ENCODE peak calls at places on chromosomes 6 and 20, in four cellular contexts. A is A549, V is DND-41, O is HCT116. I is an unnamed sample.

GRCh38 chr20:59817406-59817805 is 116.0 kb downstream of the SYCP2 start:
- DNase-seq in O (no peak), A (no peak), V (no peak), I (no peak)

GRCh38 chr6:45326698-45327417 is 1.3 kb upstream of the RUNX2 start:
- DNase-seq in O (no peak), A (no peak), V (no peak), I (no peak)

GRCh38 chr6:139395891-139396299 is 21.4 kb upstream of the CITED2 start:
- DNase-seq in O (no peak), A (no peak), V (no peak), I (no peak)

GRCh38 chr20:52481443-52481842 is 289.9 kb upstream of the ZFP64 start:
- DNase-seq in V (no peak), A (no peak), O (no peak), I (no peak)

GRCh38 chr20:52402514-52402913 is 210.9 kb upstream of the ZFP64 start:
- DNase-seq in A (no peak), V (no peak), O (no peak), I (no peak)

GRCh38 chr20:19600042-19600441 is 158.0 kb upstream of the RIN2 start:
- DNase-seq in V (no peak), O (no peak), A (no peak), I (no peak)

GRCh38 chr6:61901748-61902147 is 384.3 kb downstream of the KHDRBS2 start:
- DNase-seq in O (no peak), V (no peak), A (no peak), I (no peak)

GRCh38 chr6:36118550-36119107 is 11.7 kb upstream of the MAPK13 start:
- DNase-seq in A (no peak), V (no peak), O (no peak), I (peak; percentile 55)

GRCh38 chr6:93073811-93074210 is 345.5 kb downstream of the EPHA7 start:
- DNase-seq in O (no peak), A (no peak), V (no peak), I (no peak)
- H3K4me2 ChIP-seq in O (no peak overlapping the region), A (no peak overlapping the region), V (no peak overlapping the region), I (no peak overlapping the region)

DNA sequence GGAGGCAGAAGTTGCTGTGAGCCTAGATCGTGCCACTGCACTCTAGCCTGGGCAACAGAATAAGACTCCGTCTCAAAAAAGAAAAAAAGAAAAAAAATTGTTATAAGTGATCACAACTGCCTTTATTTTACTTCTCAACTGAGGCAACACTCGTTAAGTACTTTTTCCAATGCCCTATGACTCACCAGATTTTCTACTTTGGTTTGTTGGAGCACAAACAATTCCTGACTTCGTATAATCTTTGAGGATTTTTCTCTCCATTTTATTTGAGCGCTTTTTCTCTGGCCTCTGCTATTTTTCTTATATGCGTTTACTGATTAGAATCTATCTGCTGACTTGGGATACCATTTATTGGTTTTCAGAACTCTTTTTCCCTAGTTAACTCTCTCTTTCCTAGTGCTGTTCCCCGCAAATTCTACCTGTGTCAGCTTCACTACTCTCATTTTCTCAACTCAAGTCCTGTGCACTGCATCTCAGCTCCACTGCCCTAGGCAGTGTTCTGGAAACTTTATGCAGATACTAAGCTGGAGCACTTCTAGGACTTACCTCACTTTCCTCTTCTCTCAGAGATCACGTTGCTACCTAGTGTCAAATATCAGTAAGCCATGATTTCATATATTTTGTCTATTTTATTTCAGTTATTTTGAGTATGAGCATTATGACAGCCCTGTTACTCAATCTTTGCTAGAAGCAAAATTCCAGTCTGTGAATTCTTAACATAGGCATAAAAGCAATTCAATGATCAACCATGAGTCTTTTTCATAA is 1120.1 kb upstream of the CITED2 start:
- DNase-seq in V (no peak), O (no peak), A (no peak), I (no peak)
- H3K4me2 ChIP-seq in V (no peak overlapping the region), O (no peak overlapping the region), A (no peak overlapping the region), I (no peak overlapping the region)

DNA sequence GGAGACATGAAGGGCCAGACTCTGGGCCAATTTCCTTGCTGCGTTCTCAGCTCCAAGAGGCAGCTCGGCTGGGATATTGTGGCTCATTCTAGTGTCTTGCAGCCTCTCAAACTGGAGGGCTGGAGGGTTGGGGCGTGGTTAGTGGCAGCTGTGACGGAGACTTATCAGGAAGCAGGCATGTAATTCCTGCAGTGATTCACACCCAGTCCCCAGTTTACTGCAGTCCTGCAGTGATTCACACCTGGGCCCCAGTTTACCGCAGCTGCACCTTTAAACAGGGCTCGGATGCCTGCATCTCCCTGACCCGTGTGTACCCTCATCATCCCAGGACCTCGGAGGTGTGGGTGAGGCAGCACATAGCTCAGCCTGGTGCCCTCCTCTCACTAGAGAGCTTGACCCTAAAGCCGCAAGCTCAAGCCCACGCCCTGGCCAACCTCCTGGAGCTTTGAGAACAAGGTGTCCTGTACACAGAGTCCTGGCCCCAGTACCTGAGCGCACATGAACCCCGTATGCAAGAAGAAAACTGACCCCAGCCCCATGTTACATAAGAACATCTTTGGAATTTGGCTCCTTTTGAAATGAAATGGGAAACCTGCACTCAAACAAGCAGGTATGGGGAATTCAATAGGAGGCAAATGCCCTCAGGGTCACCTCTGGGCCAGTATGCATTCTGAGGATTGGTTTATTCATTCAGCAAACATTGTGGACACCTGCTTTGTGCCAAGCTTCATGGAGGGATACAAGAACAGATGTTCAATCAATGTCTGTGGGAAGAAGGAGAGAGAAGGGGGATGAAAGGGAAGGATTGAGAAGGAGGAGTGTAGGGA is 55.3 kb upstream of the FAM83D start:
- DNase-seq in A (peak; percentile 58), O (peak; percentile 52), V (no peak), I (peak; percentile 93)
- H3K4me2 ChIP-seq in A (peak overlapping the region; percentile 57), O (peak overlapping the region; percentile 41), V (no peak overlapping the region), I (peak overlapping the region; percentile 56)

GRCh38 chr20:33119725-33120720 is 40.6 kb downstream of the BPIFB4 start:
- DNase-seq in O (no peak), A (no peak), V (no peak), I (peak; percentile 41)
- H3K4me2 ChIP-seq in O (peak overlapping the region; percentile 46), A (no peak overlapping the region), V (no peak overlapping the region), I (no peak overlapping the region)

GRCh38 chr6:141244366-141244765 is 888.4 kb upstream of the GJE1 start:
- DNase-seq in A (no peak), V (no peak), O (no peak), I (no peak)
- H3K4me2 ChIP-seq in A (no peak overlapping the region), V (no peak overlapping the region), O (no peak overlapping the region), I (no peak overlapping the region)